ENCODE peak calls at places on chromosomes 2 and 18, in four cellular contexts. One of them, this sample, is unnamed.

GRCh38 chr2:9950521-9951271 is 797 bp upstream of the GRHL1 start:
- DNase-seq in H9: peak; percentile 54
- DNase-seq in H1: no peak
- DNase-seq in IMR-90: no peak
- DNase-seq in this sample: peak; percentile 37

GRCh38 chr2:15669375-15669910 is 77.8 kb downstream of the DDX1 start:
- DNase-seq in IMR-90: no peak
- DNase-seq in H9: no peak
- DNase-seq in H1: no peak
- DNase-seq in this sample: no peak

GRCh38 chr2:8786463-8786862 is 51.0 kb downstream of the KIDINS220 start:
- DNase-seq in H9: no peak
- DNase-seq in H1: no peak
- DNase-seq in IMR-90: no peak
- DNase-seq in this sample: no peak

GRCh38 chr2:51027442-51027841 is 4.5 kb downstream of the NRXN1 start:
- DNase-seq in H1: no peak
- DNase-seq in IMR-90: no peak
- DNase-seq in H9: no peak
- DNase-seq in this sample: no peak

GRCh38 chr2:27990030-27990590 is 99.6 kb downstream of the BABAM2 start:
- DNase-seq in H9: no peak
- DNase-seq in IMR-90: peak; percentile 2
- DNase-seq in H1: no peak
- DNase-seq in this sample: no peak

GRCh38 chr2:239897596-239898235 is 127.4 kb downstream of the NDUFA10 start:
- DNase-seq in H1: no peak
- DNase-seq in IMR-90: no peak
- DNase-seq in H9: peak; percentile 26
- DNase-seq in this sample: no peak

GRCh38 chr2:79000008-79000576 is 25.4 kb upstream of the REG3G start:
- DNase-seq in IMR-90: no peak
- DNase-seq in H1: no peak
- DNase-seq in H9: no peak
- DNase-seq in this sample: no peak

GRCh38 chr2:120317180-120317533 is 28.8 kb upstream of the INHBB start:
- DNase-seq in H9: no peak
- DNase-seq in IMR-90: no peak
- DNase-seq in H1: no peak
- DNase-seq in this sample: no peak

GRCh38 chr18:43046324-43046723 is 69.2 kb downstream of the RIT2 start:
- DNase-seq in H9: no peak
- DNase-seq in IMR-90: no peak
- DNase-seq in H1: no peak
- DNase-seq in this sample: no peak

GRCh38 chr2:235669983-235670962 is 176.4 kb downstream of the AGAP1 start:
- DNase-seq in IMR-90: peak; percentile 81
- DNase-seq in H9: peak; percentile 62
- DNase-seq in H1: no peak
- DNase-seq in this sample: peak; percentile 83

GRCh38 chr2:84894131-84894586 is 11.3 kb upstream of the TMSB10 start:
- DNase-seq in H1: no peak
- DNase-seq in IMR-90: no peak
- DNase-seq in H9: peak; percentile 73
- DNase-seq in this sample: peak; percentile 65

GRCh38 chr2:112542974-112543760 is 902 bp downstream of the POLR1B start:
- DNase-seq in IMR-90: peak; percentile 16
- DNase-seq in H1: no peak
- DNase-seq in H9: no peak
- DNase-seq in this sample: peak; percentile 23

GRCh38 chr2:191376981-191377629 is 131.9 kb downstream of the MYO1B start:
- DNase-seq in IMR-90: peak; percentile 93
- DNase-seq in H9: no peak
- DNase-seq in H1: no peak
- DNase-seq in this sample: peak; percentile 85

GRCh38 chr18:51266736-51267135 is 69.3 kb upstream of the MEX3C start:
- DNase-seq in H1: no peak
- DNase-seq in H9: no peak
- DNase-seq in IMR-90: no peak
- DNase-seq in this sample: no peak

GRCh38 chr18:75358928-75359327 is 68.6 kb downstream of the SMIM21 start:
- DNase-seq in H9: no peak
- DNase-seq in H1: no peak
- DNase-seq in IMR-90: no peak
- DNase-seq in this sample: no peak

GRCh38 chr18:1392865-1393734 is 488.4 kb downstream of the ADCYAP1 start:
- DNase-seq in H1: no peak
- DNase-seq in IMR-90: no peak
- DNase-seq in H9: no peak
- DNase-seq in this sample: no peak

GRCh38 chr2:66446178-66446860 is 11.4 kb downstream of the MEIS1 start:
- DNase-seq in H9: peak; percentile 69
- DNase-seq in H1: no peak
- DNase-seq in IMR-90: no peak
- DNase-seq in this sample: peak; percentile 70

GRCh38 chr2:235668782-235669181 is 174.9 kb downstream of the AGAP1 start:
- DNase-seq in H9: no peak
- DNase-seq in IMR-90: no peak
- DNase-seq in H1: no peak
- DNase-seq in this sample: no peak

DNA sequence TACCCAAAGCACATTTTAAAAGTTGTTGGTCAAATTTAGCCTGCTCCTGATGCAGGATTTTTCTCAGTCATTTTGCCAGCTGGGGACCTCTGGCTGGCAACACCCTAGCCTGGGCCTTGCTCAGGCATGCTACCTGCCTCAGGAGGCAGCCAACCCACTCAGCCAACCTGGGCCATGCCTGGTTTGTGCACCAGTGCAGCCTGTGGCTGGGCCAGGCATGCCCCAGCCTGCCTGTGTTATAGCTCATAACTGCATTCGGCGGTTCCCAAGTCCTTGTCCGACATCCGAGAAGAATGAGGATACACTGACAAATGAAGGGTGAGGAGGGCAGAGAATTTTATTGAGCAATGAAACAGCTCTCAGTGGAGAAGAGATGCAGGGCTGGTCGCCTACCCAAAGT is 608.0 kb downstream of the SUCLG1 start:
- DNase-seq in H9: no peak
- DNase-seq in IMR-90: no peak
- DNase-seq in H1: no peak
- DNase-seq in this sample: no peak
- H3K56ac ChIP-seq in H9: no peak overlapping the region
- H3K56ac ChIP-seq in IMR-90: no peak overlapping the region
- H3K56ac ChIP-seq in H1: no peak overlapping the region
- H3K56ac ChIP-seq in this sample: no peak overlapping the region

GRCh38 chr2:101206080-101206479 is 46.6 kb upstream of the CNOT11 start:
- DNase-seq in H9: no peak
- DNase-seq in H1: no peak
- DNase-seq in IMR-90: no peak
- DNase-seq in this sample: no peak
- H3K56ac ChIP-seq in H9: no peak overlapping the region
- H3K56ac ChIP-seq in H1: no peak overlapping the region
- H3K56ac ChIP-seq in IMR-90: no peak overlapping the region
- H3K56ac ChIP-seq in this sample: no peak overlapping the region

DNA sequence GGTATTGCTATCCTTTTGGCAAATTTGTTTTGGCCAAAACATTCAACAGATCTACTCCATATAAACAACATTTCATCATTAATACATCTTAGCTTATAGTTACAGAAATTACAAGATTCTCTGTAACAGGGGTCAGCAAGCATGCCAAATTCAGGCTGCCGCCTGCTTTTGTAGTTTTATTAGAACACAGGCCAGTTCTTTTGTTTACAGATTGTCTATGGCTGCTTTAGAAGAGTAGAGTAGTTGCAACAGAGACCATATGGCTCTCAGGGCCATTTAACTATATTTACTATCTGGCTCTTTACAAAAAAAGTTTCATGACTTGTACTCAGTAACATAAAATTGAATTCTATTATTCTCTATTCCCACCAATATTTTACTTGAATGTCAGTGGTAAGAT is 53.9 kb downstream of the LNPK start:
- DNase-seq in H9: no peak
- DNase-seq in IMR-90: no peak
- DNase-seq in H1: no peak
- DNase-seq in this sample: no peak
- H3K56ac ChIP-seq in H9: no peak overlapping the region
- H3K56ac ChIP-seq in IMR-90: no peak overlapping the region
- H3K56ac ChIP-seq in H1: no peak overlapping the region
- H3K56ac ChIP-seq in this sample: no peak overlapping the region

GRCh38 chr2:201327678-201328077 is 29.5 kb downstream of the FLACC1 start:
- DNase-seq in H9: no peak
- DNase-seq in IMR-90: no peak
- DNase-seq in H1: no peak
- DNase-seq in this sample: no peak

GRCh38 chr2:201329409-201329808 is 27.7 kb downstream of the FLACC1 start:
- DNase-seq in H9: no peak
- DNase-seq in H1: no peak
- DNase-seq in IMR-90: no peak
- DNase-seq in this sample: no peak
- H3K56ac ChIP-seq in H9: no peak overlapping the region
- H3K56ac ChIP-seq in H1: no peak overlapping the region
- H3K56ac ChIP-seq in IMR-90: no peak overlapping the region
- H3K56ac ChIP-seq in this sample: no peak overlapping the region

GRCh38 chr2:185998562-185999070 is 260.0 kb downstream of the FSIP2 start:
- DNase-seq in H1: no peak
- DNase-seq in H9: no peak
- DNase-seq in IMR-90: no peak
- DNase-seq in this sample: no peak
- H3K56ac ChIP-seq in H1: no peak overlapping the region
- H3K56ac ChIP-seq in H9: no peak overlapping the region
- H3K56ac ChIP-seq in IMR-90: no peak overlapping the region
- H3K56ac ChIP-seq in this sample: no peak overlapping the region

GRCh38 chr2:97658691-97659157 is 5.1 kb downstream of the ACTR1B start:
- DNase-seq in H1: no peak
- DNase-seq in H9: no peak
- DNase-seq in IMR-90: no peak
- DNase-seq in this sample: no peak
- H3K56ac ChIP-seq in H1: no peak overlapping the region
- H3K56ac ChIP-seq in H9: no peak overlapping the region
- H3K56ac ChIP-seq in IMR-90: no peak overlapping the region
- H3K56ac ChIP-seq in this sample: no peak overlapping the region

GRCh38 chr2:46331099-46331766 is 34.0 kb downstream of the EPAS1 start:
- DNase-seq in H1: no peak
- DNase-seq in H9: no peak
- DNase-seq in IMR-90: no peak
- DNase-seq in this sample: no peak
- H3K56ac ChIP-seq in H1: no peak overlapping the region
- H3K56ac ChIP-seq in H9: no peak overlapping the region
- H3K56ac ChIP-seq in IMR-90: peak overlapping the region; percentile 29
- H3K56ac ChIP-seq in this sample: no peak overlapping the region

This sample was measured in mesendoderm.